ENCODE peak calls at places on chromosomes 5 and 9, in four cellular contexts. C, A, E and X are unnamed samples.

GRCh38 chr9:96618209-96619108 is 1.2 kb downstream of the CDC14B start:
- DNase-seq in C (no peak), A (peak; percentile 46), E (peak; percentile 26), X (no peak)

GRCh38 chr9:89189215-89189614 is 10.6 kb upstream of the SHC3 start:
- DNase-seq in C (no peak), A (no peak), E (no peak), X (no peak)

GRCh38 chr9:120946259-120946658 is 19.7 kb upstream of the TRAF1 start:
- DNase-seq in C (no peak), A (no peak), E (no peak), X (no peak)

GRCh38 chr5:25448190-25448621 is 803.4 kb upstream of the CDH10 start:
- DNase-seq in C (no peak), A (no peak), E (no peak), X (no peak)

GRCh38 chr9:110088099-110088498 is 119.9 kb downstream of the C9orf152 start:
- DNase-seq in C (no peak), A (no peak), E (no peak), X (no peak)

GRCh38 chr5:76082790-76083554 is at the start of gene SV2C:
- DNase-seq in C (peak; percentile 79), A (peak; percentile 26), E (no peak), X (peak; percentile 49)

GRCh38 chr5:82359286-82359685 is 81.1 kb upstream of the RPS23 start:
- DNase-seq in C (no peak), A (no peak), E (no peak), X (no peak)

GRCh38 chr9:21015122-21015815 is 16.2 kb downstream of the HACD4 start:
- DNase-seq in C (no peak), A (no peak), E (no peak), X (no peak)

GRCh38 chr9:121654497-121655140 is 3.2 kb downstream of the DAB2IP start:
- DNase-seq in C (peak; percentile 43), A (no peak), E (no peak), X (no peak)

GRCh38 chr5:1830571-1831228 is 29.5 kb downstream of the NDUFS6 start:
- DNase-seq in C (peak; percentile 50), A (no peak), E (no peak), X (no peak)

GRCh38 chr5:96582343-96582742 is 79.8 kb upstream of the CAST start:
- DNase-seq in C (no peak), A (peak; percentile 33), E (no peak), X (no peak)

GRCh38 chr9:97880336-97880735 is 27.3 kb downstream of the FOXE1 start:
- DNase-seq in C (no peak), A (no peak), E (no peak), X (no peak)

GRCh38 chr9:114495992-114496391 is 9.3 kb downstream of the WHRN start:
- DNase-seq in C (no peak), A (no peak), E (no peak), X (no peak)

GRCh38 chr9:21690561-21690960 is 111.9 kb upstream of the MTAP start:
- DNase-seq in C (no peak), A (no peak), E (no peak), X (no peak)

GRCh38 chr5:34436761-34437501 is 219.2 kb upstream of the RAI14 start:
- DNase-seq in C (no peak), A (no peak), E (no peak), X (no peak)

GRCh38 chr9:2424564-2425153 is 196.9 kb upstream of the VLDLR start:
- DNase-seq in C (no peak), A (no peak), E (no peak), X (no peak)

GRCh38 chr9:99235874-99236627 is 14.0 kb downstream of the SEC61B start:
- DNase-seq in C (no peak), A (peak; percentile 34), E (no peak), X (no peak)

GRCh38 chr9:114037961-114038723 is 40.0 kb downstream of the AMBP start:
- DNase-seq in C (peak; percentile 60), A (no peak), E (peak; percentile 10), X (no peak)

GRCh38 chr5:176131771-176132170 is 106.5 kb upstream of the SIMC1 start:
- DNase-seq in C (no peak), A (no peak), E (no peak), X (no peak)

GRCh38 chr5:139650031-139650688 is 2.0 kb downstream of the CXXC5 start:
- DNase-seq in C (peak; percentile 88), A (peak; percentile 55), E (no peak), X (no peak)

GRCh38 chr5:123371575-123372179 is 51.5 kb downstream of the CEP120 start:
- DNase-seq in C (peak; percentile 77), A (peak; percentile 56), E (peak; percentile 35), X (no peak)

GRCh38 chr9:71446081-71446480 is 322.2 kb downstream of the CEMIP2 start:
- DNase-seq in C (no peak), A (no peak), E (no peak), X (no peak)

GRCh38 chr5:138754699-138755057 is 1.5 kb downstream of the CTNNA1 start:
- DNase-seq in C (no peak), A (no peak), E (no peak), X (no peak)

GRCh38 chr9:115226152-115226551 is 108.2 kb upstream of the TNC start:
- DNase-seq in C (no peak), A (no peak), E (no peak), X (no peak)

GRCh38 chr5:131417240-131417869 is 153.5 kb downstream of the CDC42SE2 start:
- DNase-seq in C (peak; percentile 90), A (peak; percentile 87), E (peak; percentile 67), X (peak; percentile 40)

GRCh38 chr5:52007230-52007858 is 624.1 kb downstream of the ISL1 start:
- DNase-seq in C (no peak), A (no peak), E (no peak), X (no peak)

GRCh38 chr5:151093476-151093889 is 12.6 kb upstream of the TNIP1 start:
- DNase-seq in C (no peak), A (no peak), E (peak; percentile 79), X (no peak)
- TF ChIP-seq POLR2AphosphoS5 in C (no peak), A (peak; percentile 77), E (peak; percentile 97), X (no peak)

GRCh38 chr9:15157371-15157770 is 149.6 kb downstream of the TTC39B start:
- DNase-seq in C (no peak), A (no peak), E (no peak), X (no peak)

GRCh38 chr9:15158019-15158418 is 149.0 kb downstream of the TTC39B start:
- DNase-seq in C (no peak), A (no peak), E (no peak), X (no peak)

GRCh38 chr9:15154677-15155076 is 152.3 kb downstream of the TTC39B start:
- DNase-seq in C (no peak), A (no peak), E (no peak), X (no peak)

GRCh38 chr9:15155323-15155722 is 151.7 kb downstream of the TTC39B start:
- DNase-seq in C (no peak), A (no peak), E (no peak), X (no peak)

GRCh38 chr9:15155826-15156225 is 151.2 kb downstream of the TTC39B start:
- DNase-seq in C (no peak), A (no peak), E (no peak), X (no peak)
- TF ChIP-seq POLR2AphosphoS5 in C (no peak), A (peak; percentile 51), E (no peak), X (no peak)

DNA sequence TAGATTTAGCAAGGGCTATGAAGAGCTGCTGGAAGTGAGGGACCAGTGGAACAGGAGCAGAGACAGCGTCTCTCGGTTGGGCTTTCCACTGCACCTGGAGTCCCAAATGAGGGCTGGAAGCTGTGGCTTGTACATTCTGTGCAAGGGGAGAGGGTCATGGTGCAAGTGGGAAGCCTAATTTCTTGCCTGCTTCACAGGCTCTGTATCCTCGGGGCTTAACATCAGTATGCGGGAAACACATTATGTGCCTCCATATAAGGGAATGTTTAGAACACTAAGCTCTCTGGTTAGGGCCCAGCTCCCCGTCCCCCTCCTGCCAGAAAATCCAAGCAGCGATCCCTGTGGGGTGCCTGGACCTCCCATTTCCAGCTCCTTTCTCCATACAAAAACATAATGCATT is 89.0 kb upstream of the NIPAL4 start:
- DNase-seq in C (no peak), A (no peak), E (no peak), X (no peak)
- TF ChIP-seq POLR2AphosphoS5 in C (no peak), A (no peak), E (no peak), X (no peak)

GRCh38 chr5:151030377-151030776 is 10.0 kb downstream of the GPX3 start:
- DNase-seq in C (no peak), A (peak; percentile 53), E (peak; percentile 78), X (no peak)
- TF ChIP-seq POLR2AphosphoS5 in C (peak; percentile 43), A (peak; percentile 51), E (no peak), X (no peak)

GRCh38 chr9:123370526-123371227 is 14.7 kb downstream of the CRB2 start:
- DNase-seq in C (no peak), A (no peak), E (no peak), X (no peak)

GRCh38 chr9:123368023-123368422 is 12.0 kb downstream of the CRB2 start:
- DNase-seq in C (no peak), A (no peak), E (no peak), X (no peak)

GRCh38 chr9:123370108-123370507 is 14.1 kb downstream of the CRB2 start:
- DNase-seq in C (no peak), A (no peak), E (no peak), X (no peak)

GRCh38 chr9:123368481-123369153 is 12.6 kb downstream of the CRB2 start:
- DNase-seq in C (no peak), A (no peak), E (no peak), X (no peak)

DNA sequence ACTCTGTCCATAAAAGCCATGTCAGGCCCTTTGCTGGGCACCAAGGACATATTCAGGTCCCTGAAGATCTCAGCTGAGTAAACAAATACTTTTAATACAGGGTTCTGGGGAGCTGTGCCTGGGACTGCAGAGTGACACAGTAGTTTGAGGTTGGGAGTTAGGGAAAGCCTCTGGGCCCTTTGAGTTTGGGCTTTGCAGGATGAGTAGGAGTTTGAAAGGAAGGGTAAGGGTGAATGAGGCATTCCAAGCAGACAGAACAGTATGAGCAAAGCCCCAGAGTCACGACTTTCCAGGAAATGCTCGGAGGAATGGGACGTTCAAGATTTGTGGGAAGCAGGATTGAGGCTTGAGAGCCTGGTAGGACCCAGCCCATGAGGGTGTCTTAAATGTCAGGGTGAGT is 13.3 kb downstream of the CRB2 start:
- DNase-seq in C (no peak), A (no peak), E (no peak), X (no peak)
- TF ChIP-seq POLR2AphosphoS5 in C (no peak), A (no peak), E (no peak), X (no peak)

GRCh38 chr9:70073756-70074155 is 30.1 kb downstream of the MAMDC2 start:
- DNase-seq in C (no peak), A (no peak), E (no peak), X (no peak)
- TF ChIP-seq POLR2AphosphoS5 in C (no peak), A (peak; percentile 31), E (no peak), X (no peak)

GRCh38 chr9:79387091-79387490 is 184.7 kb upstream of the TLE4 start:
- DNase-seq in C (no peak), A (no peak), E (no peak), X (no peak)
- TF ChIP-seq POLR2AphosphoS5 in C (no peak), A (no peak), E (no peak), X (no peak)

GRCh38 chr5:61450880-61451279 is 118.8 kb downstream of the ZSWIM6 start:
- DNase-seq in C (no peak), A (no peak), E (no peak), X (no peak)
- TF ChIP-seq POLR2AphosphoS5 in C (no peak), A (no peak), E (no peak), X (no peak)